ENCODE peak calls at places on chromosomes 7 and 10, in nine cellular contexts. P, K, Q, G, X, L, B, E and C are unnamed samples.

GRCh38 chr10:101687088-101687487 is 7.9 kb downstream of the FBXW4 start:
- DNase-seq in X (no peak), Q (no peak), E (no peak), K (no peak), P (no peak), G (no peak), B (no peak), L (no peak), C (no peak)

GRCh38 chr7:157977306-157977705 is 610.3 kb downstream of the PTPRN2 start:
- DNase-seq in L (no peak), Q (no peak), X (no peak), B (no peak), E (no peak), K (no peak), P (peak; percentile 31), G (no peak), C (no peak)

GRCh38 chr10:93072713-93073538 is 767 bp upstream of the CYP26A1 start:
- DNase-seq in E (no peak), X (no peak), Q (no peak), L (peak; percentile 26), G (no peak), B (no peak), P (peak; percentile 80), K (no peak), C (no peak)

GRCh38 chr7:73521636-73522080 is 435 bp downstream of the BAZ1B start:
- DNase-seq in E (peak; percentile 49), P (peak; percentile 92), Q (peak; percentile 78), B (no peak), K (no peak), L (no peak), G (peak; percentile 54), X (no peak), C (no peak)

GRCh38 chr7:12715372-12716133 is 28.1 kb downstream of the ARL4A start:
- DNase-seq in P (peak; percentile 84), B (peak; percentile 84), K (peak; percentile 1), G (peak; percentile 64), Q (peak; percentile 27), X (peak; percentile 98), L (peak; percentile 88), E (peak; percentile 78), C (peak; percentile 78)

GRCh38 chr7:97307521-97308108 is 190.1 kb downstream of the SDHAF3 start:
- DNase-seq in P (no peak), E (peak; percentile 11), Q (no peak), X (no peak), K (no peak), B (no peak), L (no peak), G (no peak), C (no peak)

GRCh38 chr7:67813621-67814292 is 817.1 kb downstream of the TYW1 start:
- DNase-seq in E (no peak), L (no peak), P (no peak), B (no peak), Q (no peak), G (no peak), K (no peak), X (no peak), C (no peak)

GRCh38 chr10:127833804-127834203 is 58.9 kb downstream of the CLRN3 start:
- DNase-seq in E (no peak), B (no peak), G (no peak), X (no peak), P (no peak), L (no peak), Q (no peak), K (no peak), C (no peak)

GRCh38 chr10:122939819-122940543 is 14.0 kb downstream of the C10orf88 start:
- DNase-seq in B (no peak), X (no peak), Q (no peak), K (no peak), G (no peak), L (no peak), E (no peak), P (no peak), C (no peak)

GRCh38 chr7:30422922-30423321 is 55.7 kb downstream of the NOD1 start:
- DNase-seq in L (no peak), P (no peak), K (no peak), E (peak; percentile 33), Q (no peak), G (no peak), B (no peak), X (no peak), C (peak; percentile 41)

GRCh38 chr7:39184387-39184786 is 206.7 kb downstream of the POU6F2 start:
- DNase-seq in K (no peak), L (no peak), B (no peak), G (no peak), Q (no peak), P (no peak), X (no peak), E (peak; percentile 10), C (no peak)

GRCh38 chr7:129434846-129435318 is 650 bp downstream of the STRIP2 start:
- DNase-seq in B (no peak), E (peak; percentile 20), L (no peak), G (no peak), X (no peak), P (no peak), Q (no peak), K (no peak), C (no peak)

GRCh38 chr10:79345241-79346011 is 1.8 kb upstream of the PPIF start:
- DNase-seq in K (no peak), P (no peak), G (no peak), X (no peak), B (no peak), L (no peak), E (no peak), Q (no peak), C (no peak)

GRCh38 chr7:30510124-30511074 is 5.8 kb upstream of the GGCT start:
- DNase-seq in X (peak; percentile 63), K (peak; percentile 10), G (no peak), Q (no peak), L (no peak), E (peak; percentile 69), P (peak; percentile 41), B (peak; percentile 44), C (no peak)

GRCh38 chr10:91635401-91636400 is 2.8 kb upstream of the PPP1R3C start:
- DNase-seq in X (peak; percentile 84), E (peak; percentile 85), G (peak; percentile 40), Q (peak; percentile 79), B (no peak), L (peak; percentile 77), K (peak; percentile 25), P (peak; percentile 93), C (peak; percentile 82)

GRCh38 chr7:53690411-53690810 is 655.0 kb downstream of the POM121L12 start:
- DNase-seq in B (no peak), E (no peak), K (no peak), Q (no peak), G (no peak), P (no peak), X (no peak), L (no peak), C (no peak)

GRCh38 chr7:87878208-87878735 is 2.0 kb downstream of the DBF4 start:
- DNase-seq in Q (no peak), L (no peak), B (no peak), E (no peak), K (no peak), X (no peak), G (no peak), P (no peak), C (no peak)

GRCh38 chr7:124074007-124074406 is 41.1 kb upstream of the TMEM229A start:
- DNase-seq in P (no peak), B (no peak), L (no peak), Q (no peak), K (no peak), X (no peak), E (no peak), G (no peak), C (no peak)

GRCh38 chr10:117497736-117498135 is 44.8 kb upstream of the EMX2 start:
- DNase-seq in E (no peak), L (no peak), P (no peak), B (no peak), Q (no peak), X (no peak), K (no peak), G (no peak), C (peak; percentile 55)

GRCh38 chr10:52956451-52956850 is 183.9 kb upstream of the MBL2 start:
- DNase-seq in P (no peak), L (no peak), X (no peak), Q (no peak), G (no peak), K (no peak), E (peak; percentile 82), B (no peak), C (no peak)

GRCh38 chr10:63720072-63720537 is 198.9 kb downstream of the REEP3 start:
- DNase-seq in G (peak; percentile 52), X (peak; percentile 57), B (no peak), E (peak; percentile 63), P (no peak), Q (no peak), L (no peak), K (peak; percentile 49), C (no peak)
- H3K4me3 ChIP-seq in G (no peak overlapping the region), X (no peak overlapping the region), B (no peak overlapping the region), E (no peak overlapping the region), P (peak overlapping the region; percentile 20), Q (no peak overlapping the region), L (no peak overlapping the region), K (no peak overlapping the region), C (no peak overlapping the region)

GRCh38 chr10:74585231-74586087 is 240.9 kb upstream of the KAT6B start:
- DNase-seq in B (no peak), Q (peak; percentile 29), L (no peak), P (no peak), K (peak; percentile 52), X (no peak), G (no peak), E (no peak), C (no peak)
- H3K4me3 ChIP-seq in B (peak overlapping the region; percentile 7), Q (no peak overlapping the region), L (peak overlapping the region; percentile 23), P (peak overlapping the region; percentile 56), K (peak overlapping the region; percentile 33), X (no peak overlapping the region), G (peak overlapping the region; percentile 6), E (no peak overlapping the region), C (peak overlapping the region; percentile 9)

DNA sequence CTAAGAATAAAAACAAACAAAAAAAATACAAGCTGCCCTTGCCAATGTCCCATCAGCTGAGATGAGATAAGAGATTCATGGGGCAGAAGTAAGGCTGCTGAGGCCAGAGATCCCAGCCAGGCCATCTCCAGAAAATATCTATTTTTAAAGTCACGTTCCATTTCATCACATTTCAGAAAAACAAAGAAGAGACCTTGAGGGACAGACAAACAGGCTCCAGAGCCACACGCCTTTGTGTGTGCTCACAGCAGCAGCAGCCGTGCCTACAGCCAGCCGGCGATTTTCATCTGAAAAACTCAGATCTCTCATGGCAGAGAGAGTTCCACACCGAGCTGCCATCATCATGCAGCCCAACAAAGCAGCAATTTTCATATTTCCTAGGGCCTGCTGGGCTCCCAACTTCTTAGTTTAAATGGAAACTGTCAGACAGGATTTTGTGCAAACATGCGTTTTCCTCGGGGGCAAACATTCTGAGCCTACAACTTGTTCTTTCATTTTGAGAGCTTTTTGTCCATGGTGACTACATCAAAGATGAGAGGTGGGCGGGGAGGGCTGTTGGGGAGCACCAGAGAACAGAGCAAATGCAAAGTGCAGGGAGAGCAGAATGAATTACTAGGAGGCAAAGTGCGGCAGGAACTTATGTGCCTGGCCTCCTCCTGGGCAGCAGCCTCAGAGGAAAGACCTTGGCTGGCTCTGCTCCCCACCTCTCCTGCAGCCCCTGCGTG is 38.8 kb downstream of the DLG5 start:
- DNase-seq in B (no peak), X (no peak), G (no peak), P (peak; percentile 85), K (no peak), Q (no peak), L (no peak), E (no peak), C (no peak)
- H3K4me3 ChIP-seq in B (peak overlapping the region; percentile 30), X (no peak overlapping the region), G (peak overlapping the region; percentile 34), P (peak overlapping the region; percentile 39), K (no peak overlapping the region), Q (no peak overlapping the region), L (no peak overlapping the region), E (peak overlapping the region; percentile 13), C (peak overlapping the region; percentile 3)

GRCh38 chr10:62050941-62051433 is 149.5 kb downstream of the ARID5B start:
- DNase-seq in L (peak; percentile 91), K (peak; percentile 76), X (peak; percentile 81), B (peak; percentile 53), E (peak; percentile 94), P (peak; percentile 44), G (no peak), Q (peak; percentile 44), C (no peak)
- H3K4me3 ChIP-seq in L (peak overlapping the region; percentile 62), K (peak overlapping the region; percentile 47), X (peak overlapping the region; percentile 37), B (peak overlapping the region; percentile 50), E (no peak overlapping the region), P (peak overlapping the region; percentile 77), G (peak overlapping the region; percentile 48), Q (no peak overlapping the region), C (peak overlapping the region; percentile 54)